ENCODE peak calls at places on chromosome 1, in five cellular contexts. U is esophagus squamous epithelium, K is ovary, T is fibroblast of lung, I is tibial nerve. Y is an unnamed sample.

GRCh38 chr1:185073725-185074124 is 28.4 kb downstream of the RNF2 start:
- DNase-seq in K (no peak), U (no peak), T (no peak), I (no peak), Y (peak; percentile 36)

GRCh38 chr1:84422909-84423308 is 24.6 kb downstream of the DNASE2B start:
- DNase-seq in T (peak; percentile 55), U (no peak), K (no peak), I (no peak), Y (no peak)

GRCh38 chr1:165639821-165640623 is 9.0 kb downstream of the MGST3 start:
- DNase-seq in K (no peak), T (no peak), I (no peak), U (no peak), Y (no peak)

GRCh38 chr1:7727816-7728477 is 43.1 kb upstream of the VAMP3 start:
- DNase-seq in K (no peak), I (no peak), T (no peak), U (no peak), Y (no peak)

GRCh38 chr1:18556364-18556763 is 74.3 kb upstream of the PAX7 start:
- DNase-seq in K (no peak), I (no peak), T (peak; percentile 20), U (no peak), Y (no peak)

GRCh38 chr1:10196991-10197390 is 13.4 kb upstream of the KIF1B start:
- DNase-seq in I (no peak), K (peak; percentile 47), T (no peak), U (no peak), Y (peak; percentile 86)

GRCh38 chr1:109630881-109631512 is 11.4 kb downstream of the AMPD2 start:
- DNase-seq in I (no peak), K (no peak), U (no peak), T (no peak), Y (no peak)

GRCh38 chr1:236099622-236100021 is 34.7 kb upstream of the NID1 start:
- DNase-seq in I (peak; percentile 24), T (no peak), U (no peak), K (no peak), Y (no peak)

GRCh38 chr1:247824023-247824422 is at the start of gene OR14A16:
- DNase-seq in I (no peak), T (no peak), U (no peak), K (no peak), Y (no peak)

GRCh38 chr1:229410370-229410691 is 23.6 kb downstream of the ACTA1 start:
- DNase-seq in U (no peak), T (no peak), I (no peak), K (no peak), Y (no peak)

GRCh38 chr1:202200669-202201068 is 7.1 kb downstream of the LGR6 start:
- DNase-seq in I (no peak), T (no peak), K (no peak), U (no peak), Y (no peak)

GRCh38 chr1:202201266-202201665 is 7.7 kb downstream of the LGR6 start:
- DNase-seq in I (no peak), U (no peak), K (no peak), T (no peak), Y (no peak)

GRCh38 chr1:202199141-202199889 is 5.7 kb downstream of the LGR6 start:
- DNase-seq in U (no peak), T (no peak), K (no peak), I (no peak), Y (no peak)

GRCh38 chr1:202198360-202198711 is 4.7 kb downstream of the LGR6 start:
- DNase-seq in I (no peak), K (no peak), U (no peak), T (no peak), Y (no peak)

DNA sequence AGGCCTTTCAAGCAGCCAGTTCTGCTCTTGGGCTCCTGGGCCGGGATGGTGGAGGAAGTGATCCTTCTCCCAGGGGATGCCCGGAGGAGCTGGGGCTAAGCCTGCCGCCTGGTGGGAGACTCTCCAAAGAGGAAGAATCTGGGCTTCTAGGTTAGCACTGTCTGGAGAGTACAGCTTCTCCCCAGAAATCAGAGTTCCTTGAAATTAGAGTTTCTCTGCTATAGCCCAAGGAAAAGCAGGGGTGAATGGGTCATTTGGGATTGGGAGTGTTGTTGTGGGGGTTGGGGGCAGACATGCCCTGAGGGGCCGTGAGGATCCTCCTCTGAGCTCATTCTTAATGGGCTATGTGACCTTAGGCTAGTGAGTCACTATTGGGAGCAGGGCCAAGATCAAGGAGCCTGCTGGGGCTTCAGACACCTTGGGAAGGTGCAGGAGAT is 6.5 kb downstream of the LGR6 start:
- DNase-seq in U (no peak), I (no peak), T (no peak), K (no peak), Y (no peak)
- TF ChIP-seq CTCF in U (no peak), I (no peak), T (no peak), K (no peak), Y (no peak)

DNA sequence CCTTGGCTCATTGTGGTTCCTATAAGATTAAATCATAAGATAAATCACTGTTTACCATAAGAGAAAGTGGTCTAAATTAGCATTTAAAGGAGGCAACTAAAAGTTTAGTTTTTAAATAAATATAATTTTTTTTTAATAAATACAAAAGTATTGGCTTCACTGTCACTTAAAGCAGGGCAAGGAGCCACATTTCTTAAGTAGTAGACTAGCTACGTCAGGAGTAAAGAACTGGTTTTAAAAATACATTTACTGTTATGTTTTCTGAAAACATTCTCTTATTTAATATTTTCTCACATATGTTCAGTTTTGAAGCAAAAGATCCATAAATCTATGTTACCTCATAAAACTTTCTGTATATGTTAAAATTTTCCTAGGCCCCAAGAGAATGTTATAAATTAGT is 2.2 kb downstream of the ANGPTL1 start:
- DNase-seq in U (no peak), T (peak; percentile 26), I (no peak), K (no peak), Y (no peak)
- H3K4me3 ChIP-seq in U (peak overlapping the region; percentile 57), T (no peak overlapping the region), I (peak overlapping the region; percentile 19), K (peak overlapping the region; percentile 35), Y (peak overlapping the region; percentile 14)

GRCh38 chr1:56410405-56410804 is 169.0 kb downstream of the PLPP3 start:
- DNase-seq in U (no peak), K (no peak), T (no peak), I (no peak), Y (no peak)

GRCh38 chr1:56406821-56407220 is 172.5 kb downstream of the PLPP3 start:
- DNase-seq in K (no peak), U (no peak), T (no peak), I (no peak), Y (no peak)

GRCh38 chr1:56411021-56411420 is 168.3 kb downstream of the PLPP3 start:
- DNase-seq in K (no peak), T (no peak), U (no peak), I (no peak), Y (no peak)

GRCh38 chr1:56411484-56412180 is 167.7 kb downstream of the PLPP3 start:
- DNase-seq in U (no peak), I (no peak), K (no peak), T (no peak), Y (no peak)

GRCh38 chr1:56409112-56409691 is 170.2 kb downstream of the PLPP3 start:
- DNase-seq in I (no peak), K (no peak), U (no peak), T (no peak), Y (no peak)
- TF ChIP-seq CTCF in I (no peak), K (no peak), U (peak; percentile 73), T (no peak), Y (no peak)

DNA sequence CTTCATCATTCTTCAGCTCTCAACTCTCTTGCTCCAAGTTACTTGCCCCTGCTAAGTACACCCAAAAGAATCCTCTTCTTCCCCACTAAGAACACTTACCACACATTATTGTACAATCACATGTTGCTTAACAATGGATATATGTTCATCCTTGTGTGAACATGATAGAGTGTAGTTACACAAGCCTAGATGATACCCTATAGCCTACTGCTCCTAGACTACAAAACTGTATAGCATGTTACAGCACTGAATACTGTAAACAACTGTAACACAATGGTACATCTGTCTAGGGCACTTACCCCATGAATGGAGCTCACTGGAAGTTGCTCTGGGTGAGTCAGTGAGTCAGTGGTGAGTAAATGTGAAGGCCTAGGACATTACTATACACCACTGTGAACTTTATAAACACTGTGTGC is 77.4 kb downstream of the RERE start:
- DNase-seq in T (peak; percentile 95), I (no peak), U (no peak), K (no peak), Y (peak; percentile 27)
- H3K4me3 ChIP-seq in T (no peak overlapping the region), I (no peak overlapping the region), U (no peak overlapping the region), K (no peak overlapping the region), Y (no peak overlapping the region)

DNA sequence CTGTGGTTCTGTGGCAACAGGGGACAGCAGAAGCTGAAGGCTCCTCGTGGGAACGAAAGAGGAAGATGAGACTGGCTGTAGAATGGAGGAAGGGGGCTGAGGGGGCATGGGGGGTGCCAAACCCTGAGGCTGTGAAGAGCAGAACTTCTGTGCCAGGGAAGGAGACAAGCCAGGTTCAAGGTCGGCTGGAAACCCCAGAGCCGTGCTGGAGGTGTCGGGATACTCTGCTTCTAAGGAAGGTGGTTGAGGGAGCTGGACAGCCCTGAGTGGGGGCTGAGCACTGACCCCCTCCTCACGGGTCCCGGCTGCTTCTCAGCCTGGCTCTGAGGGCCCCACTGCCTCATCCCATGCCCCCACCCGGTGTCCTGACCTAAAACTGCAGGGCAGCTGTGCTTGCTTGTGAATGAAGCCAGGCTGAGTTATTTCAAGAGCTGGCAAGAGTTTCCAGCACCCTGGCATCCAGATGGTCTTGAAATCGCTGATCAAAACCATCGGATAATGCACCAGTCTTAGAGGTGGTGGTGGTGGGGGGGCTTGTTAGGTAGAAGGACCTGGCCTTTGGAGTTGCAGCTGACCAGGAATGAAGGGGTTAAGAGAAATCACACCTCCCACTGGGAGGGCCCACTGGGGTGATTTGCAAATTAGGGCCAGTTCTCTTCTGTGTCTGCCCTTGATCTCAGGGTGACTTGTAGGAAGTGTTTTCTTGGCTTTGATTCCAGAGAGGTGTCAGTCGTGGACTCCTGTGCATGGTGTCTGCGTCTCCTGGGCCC is 218.9 kb upstream of the C1orf174 start:
- DNase-seq in T (no peak), I (no peak), U (no peak), K (no peak), Y (no peak)
- TF ChIP-seq CTCF in T (no peak), I (no peak), U (no peak), K (no peak), Y (no peak)

GRCh38 chr1:155140630-155140953 is 261 bp upstream of the DPM3 start:
- DNase-seq in I (no peak), K (no peak), T (no peak), U (no peak), Y (no peak)
- H3K4me3 ChIP-seq in I (peak overlapping the region; percentile 59), K (peak overlapping the region; percentile 81), T (peak overlapping the region; percentile 98), U (peak overlapping the region; percentile 91), Y (peak overlapping the region; percentile 79)

DNA sequence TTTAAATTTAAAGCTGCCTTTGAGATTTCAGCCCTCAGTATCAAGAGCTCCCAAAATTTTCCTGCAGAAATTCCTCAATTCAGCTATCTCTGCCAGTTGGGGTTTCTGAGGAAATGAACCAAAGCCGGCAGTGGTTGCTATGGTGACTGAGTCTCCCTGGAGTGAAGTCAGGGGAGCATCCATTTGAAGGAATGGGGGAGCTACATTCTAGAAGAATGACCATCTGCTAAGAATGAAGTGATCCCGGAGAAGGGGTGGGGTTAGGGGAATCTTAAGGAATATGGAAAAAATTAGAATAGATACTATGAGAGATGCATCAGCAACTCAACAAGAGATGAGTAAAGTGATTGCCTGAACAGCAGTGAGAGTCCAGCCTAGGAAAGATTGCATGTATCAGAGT is 94.6 kb downstream of the CHD1L start:
- DNase-seq in K (no peak), I (no peak), U (no peak), T (no peak), Y (no peak)
- TF ChIP-seq CTCF in K (no peak), I (no peak), U (no peak), T (no peak), Y (no peak)

GRCh38 chr1:16212251-16212961 is at the start of gene ARHGEF19:
- DNase-seq in I (no peak), U (no peak), T (no peak), K (no peak), Y (no peak)
- H3K4me3 ChIP-seq in I (no peak within 1 kb of the TSS), U (peak within 1 kb of the TSS; percentile 51), T (no peak within 1 kb of the TSS), K (no peak within 1 kb of the TSS), Y (no peak within 1 kb of the TSS)